ENCODE peak calls at places on chromosomes 6 and 20, in five cellular contexts. D is brain microvascular endothelial cell, M is B cell, G is body of pancreas, R is choroid plexus epithelial cell. N is an unnamed sample.

GRCh38 chr6:17045581-17046322 is 56.1 kb upstream of the STMND1 start:
- DNase-seq in D (peak; percentile 31), M (no peak), G (no peak), R (peak; percentile 74), N (peak; percentile 54)

GRCh38 chr20:31698803-31699718 is 23.6 kb downstream of the BCL2L1 start:
- DNase-seq in D (peak; percentile 90), M (peak; percentile 13), G (peak; percentile 88), R (peak; percentile 98), N (peak; percentile 92)

GRCh38 chr20:62641749-62642665 is at the start of gene SLCO4A1:
- DNase-seq in D (no peak), M (peak; percentile 92), G (peak; percentile 82), R (peak; percentile 33), N (peak; percentile 23)

GRCh38 chr6:47476794-47477496 is 644 bp upstream of the CD2AP start:
- DNase-seq in D (no peak), M (peak; percentile 3), G (no peak), R (no peak), N (no peak)

GRCh38 chr6:40877362-40877761 is 161.7 kb downstream of the UNC5CL start:
- DNase-seq in D (no peak), M (no peak), G (no peak), R (no peak), N (no peak)

GRCh38 chr6:148231572-148231971 is 111.1 kb upstream of the SASH1 start:
- DNase-seq in D (peak; percentile 81), M (no peak), G (no peak), R (peak; percentile 59), N (peak; percentile 80)

GRCh38 chr6:17280552-17281090 is 540 bp upstream of the RBM24 start:
- DNase-seq in D (peak; percentile 15), M (no peak), G (peak; percentile 3), R (no peak), N (no peak)

GRCh38 chr6:21909321-21909720 is 315.8 kb downstream of the SOX4 start:
- DNase-seq in D (no peak), M (no peak), G (no peak), R (no peak), N (no peak)

GRCh38 chr20:15320941-15321340 is 983.5 kb upstream of the FLRT3 start:
- DNase-seq in D (no peak), M (no peak), G (no peak), R (no peak), N (no peak)

GRCh38 chr20:58086763-58087566 is 141.5 kb downstream of the ANKRD60 start:
- DNase-seq in D (peak; percentile 36), M (peak; percentile 14), G (peak; percentile 40), R (peak; percentile 69), N (peak; percentile 56)

GRCh38 chr6:125639621-125640020 is 109.8 kb upstream of the HEY2 start:
- DNase-seq in D (no peak), M (no peak), G (no peak), R (no peak), N (peak; percentile 4)

GRCh38 chr6:97669191-97669651 is 386.2 kb upstream of the MMS22L start:
- DNase-seq in D (peak; percentile 48), M (peak; percentile 30), G (no peak), R (peak; percentile 5), N (peak; percentile 22)

GRCh38 chr20:20366896-20367680 is 816 bp upstream of the INSM1 start:
- DNase-seq in D (no peak), M (peak; percentile 7), G (no peak), R (no peak), N (no peak)

GRCh38 chr6:23927935-23928334 is 198.1 kb upstream of the NRSN1 start:
- DNase-seq in D (no peak), M (no peak), G (no peak), R (no peak), N (no peak)

GRCh38 chr6:25192562-25192961 is 86.6 kb upstream of the CARMIL1 start:
- DNase-seq in D (no peak), M (no peak), G (no peak), R (no peak), N (peak; percentile 67)

GRCh38 chr20:46850416-46850815 is 44.2 kb upstream of the EYA2 start:
- DNase-seq in D (no peak), M (no peak), G (no peak), R (no peak), N (no peak)

GRCh38 chr6:129863664-129864063 is 2.5 kb upstream of the TMEM244 start:
- DNase-seq in D (peak; percentile 22), M (no peak), G (no peak), R (no peak), N (peak; percentile 83)

GRCh38 chr6:169188051-169188863 is 65.4 kb downstream of the THBS2 start:
- DNase-seq in D (peak; percentile 88), M (no peak), G (no peak), R (peak; percentile 85), N (peak; percentile 98)

GRCh38 chr20:5508044-5508443 is 191.3 kb upstream of the PROKR2 start:
- DNase-seq in D (no peak), M (no peak), G (no peak), R (no peak), N (no peak)

GRCh38 chr6:69138173-69138572 is 503.1 kb downstream of the ADGRB3 start:
- DNase-seq in D (peak; percentile 42), M (no peak), G (no peak), R (no peak), N (no peak)

GRCh38 chr6:41894366-41895299 is 542 bp downstream of the USP49 start:
- DNase-seq in D (no peak), M (peak; percentile 17), G (no peak), R (no peak), N (peak; percentile 8)

GRCh38 chr6:2725999-2726567 is 24.6 kb downstream of the MYLK4 start:
- DNase-seq in D (peak; percentile 60), M (peak; percentile 23), G (peak; percentile 37), R (peak; percentile 85), N (peak; percentile 91)

GRCh38 chr6:141548969-141549368 is 583.8 kb upstream of the GJE1 start:
- DNase-seq in D (peak; percentile 31), M (no peak), G (no peak), R (peak; percentile 88), N (peak; percentile 27)

GRCh38 chr6:51655517-51655916 is 431.9 kb downstream of the PKHD1 start:
- DNase-seq in D (no peak), M (no peak), G (no peak), R (no peak), N (no peak)

GRCh38 chr6:10719386-10720228 is 3.3 kb upstream of the TMEM14C start:
- DNase-seq in D (peak; percentile 14), M (peak; percentile 49), G (peak; percentile 21), R (peak; percentile 47), N (peak; percentile 55)

GRCh38 chr6:163335671-163336545 is 78.6 kb upstream of the QKI start:
- DNase-seq in D (peak; percentile 84), M (no peak), G (peak; percentile 21), R (peak; percentile 82), N (peak; percentile 51)

GRCh38 chr6:46959419-46959818 is 37.7 kb upstream of the ADGRF5 start:
- DNase-seq in D (no peak), M (no peak), G (no peak), R (no peak), N (no peak)

GRCh38 chr20:24665196-24665595 is 195.8 kb downstream of the SYNDIG1 start:
- DNase-seq in D (no peak), M (no peak), G (no peak), R (no peak), N (no peak)

GRCh38 chr6:107653183-107653580 is 163.3 kb downstream of the SOBP start:
- DNase-seq in D (no peak), M (no peak), G (no peak), R (no peak), N (no peak)

GRCh38 chr6:144190593-144190992 is 40.3 kb downstream of the STX11 start:
- DNase-seq in D (no peak), M (no peak), G (peak; percentile 64), R (peak; percentile 39), N (peak; percentile 80)

GRCh38 chr6:84728602-84729001 is 35.8 kb downstream of the TBX18 start:
- DNase-seq in D (peak; percentile 14), M (no peak), G (no peak), R (peak; percentile 70), N (peak; percentile 40)
- TF ChIP-seq CTCF in D (peak; percentile 45), M (peak; percentile 11), G (peak; percentile 24), R (peak; percentile 63), N (peak; percentile 55)

DNA sequence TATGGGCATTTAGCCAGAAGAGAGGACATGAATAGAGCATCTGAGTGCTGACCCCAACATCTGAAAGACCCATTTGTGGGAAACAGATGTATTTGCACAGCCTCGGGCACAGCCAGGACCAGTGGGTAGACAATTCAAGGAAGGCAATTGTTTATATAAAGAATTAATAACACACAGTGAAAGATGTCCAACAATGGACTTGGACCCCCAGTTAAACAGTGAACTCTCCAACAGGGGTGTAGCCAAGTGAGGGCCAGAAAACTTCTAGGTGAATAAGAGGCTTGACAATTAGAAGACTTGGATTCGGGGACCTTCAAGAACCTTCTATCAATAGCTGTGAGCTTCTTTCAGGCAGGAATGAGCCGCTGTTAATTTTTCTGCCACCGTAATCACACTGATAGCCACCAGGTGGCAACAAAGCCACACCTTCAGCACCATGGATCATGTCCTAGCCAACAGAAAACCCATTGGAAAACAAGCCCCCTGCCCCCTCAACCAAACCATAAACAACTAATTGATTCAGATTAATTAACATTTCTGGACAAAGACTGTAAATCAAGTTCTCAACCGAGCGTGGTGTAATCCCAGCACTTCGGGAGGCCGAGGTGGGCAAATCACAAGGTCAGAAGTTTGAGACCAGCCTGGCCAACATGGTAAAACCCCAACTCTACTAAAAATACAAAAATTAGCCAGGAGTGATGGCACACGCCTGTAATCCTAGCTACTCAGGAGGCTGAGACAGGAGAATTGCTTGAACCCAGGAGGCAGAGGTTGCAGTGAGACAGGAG is 8.8 kb upstream of the SRSF6 start:
- DNase-seq in D (peak; percentile 41), M (peak; percentile 68), G (peak; percentile 56), R (peak; percentile 67), N (peak; percentile 59)
- TF ChIP-seq CTCF in D (peak; percentile 83), M (peak; percentile 82), G (peak; percentile 83), R (peak; percentile 87), N (peak; percentile 75)

DNA sequence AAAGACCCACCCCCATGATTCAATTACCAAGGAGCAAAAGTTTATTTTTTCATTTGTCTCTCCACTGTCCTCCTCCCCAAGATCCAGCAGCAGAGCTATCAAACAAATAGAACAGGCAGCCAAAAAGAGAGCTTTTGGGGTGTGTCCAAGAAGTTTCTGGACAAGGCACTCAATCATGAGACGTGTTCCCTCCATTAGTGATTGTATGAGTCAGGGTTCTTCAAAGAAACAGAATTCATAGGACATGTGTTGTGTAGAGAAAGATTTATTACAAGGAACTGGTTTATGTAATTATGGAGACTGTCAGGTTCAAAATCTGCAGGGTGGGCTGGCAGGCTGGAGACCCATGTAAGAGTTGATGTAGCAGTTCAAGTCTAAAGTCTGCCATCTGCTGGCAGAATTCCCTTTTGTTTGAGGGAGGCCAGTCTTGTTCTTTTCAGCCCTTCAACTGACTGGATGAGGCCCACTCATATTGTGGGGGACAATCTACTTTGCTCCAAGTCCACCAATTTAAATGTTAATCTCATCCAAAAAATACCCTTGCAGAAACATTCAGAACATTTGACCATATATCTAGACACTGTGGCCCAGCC is 248.1 kb upstream of the OPRM1 start:
- DNase-seq in D (peak; percentile 30), M (no peak), G (peak; percentile 15), R (peak; percentile 65), N (peak; percentile 46)
- TF ChIP-seq CTCF in D (peak; percentile 42), M (no peak), G (no peak), R (peak; percentile 47), N (no peak)

DNA sequence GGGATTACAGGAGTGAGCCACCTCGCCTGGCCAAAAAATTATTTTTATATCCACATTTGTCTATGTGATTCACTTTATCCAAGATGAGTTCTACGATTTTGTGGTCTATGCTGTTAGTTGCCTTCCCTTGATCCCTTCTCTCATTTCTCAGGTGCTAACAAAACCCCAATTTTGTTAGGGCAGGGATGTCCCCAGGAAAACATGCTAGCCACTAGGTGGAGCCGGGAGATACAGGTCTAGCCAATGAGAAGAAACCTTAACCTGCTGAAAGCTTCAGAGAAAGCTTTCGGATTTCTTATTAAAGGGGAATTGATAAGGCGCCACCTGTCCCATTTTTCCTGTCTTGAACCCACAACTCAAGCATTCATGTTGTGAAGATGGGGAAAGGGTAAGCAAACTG is 167.4 kb upstream of the OLIG3 start:
- DNase-seq in D (no peak), M (peak; percentile 61), G (peak; percentile 32), R (peak; percentile 35), N (peak; percentile 52)
- TF ChIP-seq CTCF in D (peak; percentile 81), M (peak; percentile 58), G (peak; percentile 14), R (peak; percentile 74), N (peak; percentile 74)

N was measured in cardiac fibroblast.